ENCODE peak calls at places on chromosomes 3 and 15, in eight cellular contexts. W is neural progenitor cell; C is CD4-positive, CD25-positive, alpha-beta regulatory T cell; Q is IMR-90; D is psoas muscle; J is thyroid gland; P is body of pancreas; I is uterus. M is an unnamed sample. For H3K36me3 and H3K9me3, the result is how much of the 10 kb centered on the place peaks cover.

GRCh38 chr3:150472421-150472820 is 64.3 kb downstream of the TSC22D2 start:
- DNase-seq in W (no peak), C (no peak), Q (no peak), D (no peak), J (no peak), P (no peak), I (no peak), M (no peak)

GRCh38 chr3:152352559-152352958 is 83.8 kb downstream of the MBNL1 start:
- DNase-seq in W (peak), C (no peak), Q (no peak), D (no peak), J (no peak), P (no peak), I (no peak), M (no peak)

GRCh38 chr3:186209810-186210752 is 101.2 kb upstream of the ETV5 start:
- DNase-seq in W (peak), C (no peak), Q (peak), D (peak), J (no peak), P (peak), I (no peak), M (no peak)

GRCh38 chr3:152338159-152338720 is 69.5 kb downstream of the MBNL1 start:
- DNase-seq in W (no peak), C (no peak), Q (no peak), D (no peak), J (no peak), P (no peak), I (no peak), M (no peak)

GRCh38 chr15:56471440-56472069 is 6.6 kb upstream of the MNS1 start:
- DNase-seq in W (no peak), C (no peak), Q (no peak), D (no peak), J (no peak), P (no peak), I (no peak), M (no peak)

GRCh38 chr3:14555835-14556234 is 15.7 kb upstream of the GRIP2 start:
- DNase-seq in W (no peak), C (no peak), Q (no peak), D (peak), J (peak), P (no peak), I (no peak), M (no peak)

GRCh38 chr3:123843668-123844067 is 40.5 kb downstream of the MYLK start:
- DNase-seq in W (peak), C (no peak), Q (peak), D (no peak), J (no peak), P (no peak), I (no peak), M (no peak)

GRCh38 chr3:145175626-145176025 is 985.4 kb downstream of the PLOD2 start:
- DNase-seq in W (no peak), C (no peak), Q (no peak), D (no peak), J (no peak), P (no peak), I (no peak), M (no peak)

DNA sequence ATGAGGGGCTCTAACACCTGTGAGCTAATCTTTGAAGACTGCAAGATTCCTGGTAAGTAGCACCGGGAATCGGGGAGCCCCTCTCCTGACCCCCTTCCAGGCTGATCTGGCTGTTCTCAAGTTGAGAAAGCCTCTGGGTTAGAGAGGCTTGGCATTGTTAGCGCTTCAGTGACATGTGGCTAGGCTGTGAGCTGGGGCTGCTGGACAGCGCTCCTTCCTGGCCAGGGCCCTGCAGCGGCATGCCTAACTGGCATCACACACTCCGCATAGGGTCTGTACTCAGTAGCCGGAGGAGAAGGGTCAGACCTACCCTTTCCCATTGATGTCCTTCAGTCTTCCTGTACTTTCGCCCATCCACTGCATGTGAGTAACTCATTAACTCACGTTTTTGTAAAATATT is 7.4 kb downstream of the IVD start:
- DNase-seq in W (no peak), C (no peak), Q (no peak), D (no peak), J (no peak), P (no peak), I (no peak), M (no peak)
- H3K36me3 ChIP-seq in W (under half), C (half or more), Q (half or more), D (half or more), J (half or more), P (under half), I (under half), M (under half)

DNA sequence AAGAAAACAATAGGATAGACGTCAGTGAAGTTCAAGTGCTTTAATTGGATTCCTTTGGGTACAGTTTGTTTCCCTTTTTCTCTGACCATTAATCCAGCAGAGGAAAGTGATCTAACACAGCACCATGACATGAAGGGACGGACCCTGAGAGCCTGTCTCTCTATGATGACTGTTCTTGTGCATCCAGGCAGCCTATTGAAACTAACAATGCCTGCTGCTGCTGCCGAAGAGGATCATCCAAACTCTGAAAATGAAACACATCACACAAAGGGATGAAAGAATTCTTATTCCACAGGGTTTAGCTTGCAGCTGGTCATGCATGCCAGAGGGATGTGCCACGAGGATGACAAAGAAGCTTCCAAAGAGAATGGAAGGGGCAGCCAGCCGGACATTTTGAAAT is 75.5 kb downstream of the ZBTB20 start:
- DNase-seq in W (peak), C (no peak), Q (peak), D (no peak), J (peak), P (no peak), I (no peak), M (no peak)
- H3K27ac ChIP-seq in W (no peak), C (no peak), Q (no peak), D (peak), J (peak), P (no peak), I (peak), M (no peak)

GRCh38 chr3:61605589-61606175 is 44.3 kb downstream of the PTPRG start:
- DNase-seq in W (no peak), C (no peak), Q (no peak), D (no peak), J (no peak), P (no peak), I (no peak), M (no peak)
- H3K9me3 ChIP-seq in W (under half), C (under half), Q (under half), D (under half), J (under half), P (under half), I (under half), M (under half)

GRCh38 chr3:184144505-184144904 is 9.3 kb downstream of the EIF2B5 start:
- DNase-seq in W (no peak), C (no peak), Q (no peak), D (no peak), J (no peak), P (no peak), I (no peak), M (no peak)

GRCh38 chr3:184148065-184148464 is 7.1 kb upstream of the DVL3 start:
- DNase-seq in W (no peak), C (no peak), Q (no peak), D (no peak), J (no peak), P (no peak), I (no peak), M (no peak)

GRCh38 chr3:184143327-184143726 is 8.2 kb downstream of the EIF2B5 start:
- DNase-seq in W (no peak), C (no peak), Q (no peak), D (no peak), J (no peak), P (no peak), I (no peak), M (no peak)

GRCh38 chr3:184145120-184145524 is 10.0 kb downstream of the EIF2B5 start:
- DNase-seq in W (peak), C (peak), Q (peak), D (no peak), J (peak), P (peak), I (peak), M (peak)

DNA sequence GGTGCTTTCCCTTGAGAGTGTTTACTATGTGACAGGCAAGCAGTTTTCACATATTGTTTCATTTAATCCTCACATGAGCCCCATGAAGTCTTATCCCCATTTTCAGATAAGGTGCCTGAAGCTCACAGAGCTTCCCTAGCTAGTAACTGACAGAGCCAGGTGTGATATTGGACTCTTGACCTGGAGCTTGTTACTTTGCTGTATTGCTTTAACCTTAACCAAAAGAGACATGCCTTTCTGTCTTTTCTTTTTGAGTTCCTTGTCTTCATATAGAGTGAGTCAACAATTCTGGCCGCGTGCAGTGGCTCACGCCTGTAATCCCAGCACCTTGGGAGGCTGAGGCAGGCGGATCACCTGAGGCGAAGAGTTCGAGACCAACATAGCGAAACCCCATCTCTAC is 9.3 kb upstream of the DVL3 start:
- DNase-seq in W (no peak), C (no peak), Q (no peak), D (no peak), J (no peak), P (no peak), I (no peak), M (no peak)
- H3K36me3 ChIP-seq in W (under half), C (under half), Q (under half), D (half or more), J (half or more), P (under half), I (under half), M (half or more)